ENCODE peak calls at places on chromosomes 12 and 14, in four cellular contexts. N is K562, I is GM12878, C is H1. J is an unnamed sample.

GRCh38 chr14:64225156-64225757 is 68.9 kb downstream of the ESR2 start:
- DNase-seq in N (no peak), C (no peak), I (no peak), J (no peak)

GRCh38 chr14:93788307-93788556 is at the start of gene PRIMA1:
- DNase-seq in N (no peak), C (no peak), I (no peak), J (no peak)

GRCh38 chr12:114918535-114919233 is 234.7 kb upstream of the TBX3 start:
- DNase-seq in C (no peak), I (no peak), N (no peak), J (no peak)

GRCh38 chr14:93113678-93114067 is 2.1 kb downstream of the ITPK1 start:
- DNase-seq in N (no peak), C (no peak), I (no peak), J (no peak)

GRCh38 chr14:76773188-76773885 is 12.1 kb downstream of the VASH1 start:
- DNase-seq in C (no peak), N (peak; percentile 68), I (no peak), J (peak; percentile 69)

GRCh38 chr12:69284131-69284530 is 44.8 kb downstream of the CPSF6 start:
- DNase-seq in I (no peak), C (peak; percentile 71), N (peak; percentile 36), J (peak; percentile 74)

GRCh38 chr12:27284751-27285150 is 40.7 kb downstream of the STK38L start:
- DNase-seq in C (no peak), I (peak; percentile 89), N (no peak), J (no peak)

GRCh38 chr12:20123465-20123864 is 244.9 kb upstream of the PDE3A start:
- DNase-seq in N (no peak), C (no peak), I (no peak), J (no peak)

GRCh38 chr14:79783061-79783460 is 428.2 kb downstream of the DIO2 start:
- DNase-seq in N (no peak), C (no peak), I (no peak), J (no peak)

GRCh38 chr12:10590976-10591375 is 22.4 kb downstream of the MAGOHB start:
- DNase-seq in N (no peak), I (no peak), C (no peak), J (no peak)

DNA sequence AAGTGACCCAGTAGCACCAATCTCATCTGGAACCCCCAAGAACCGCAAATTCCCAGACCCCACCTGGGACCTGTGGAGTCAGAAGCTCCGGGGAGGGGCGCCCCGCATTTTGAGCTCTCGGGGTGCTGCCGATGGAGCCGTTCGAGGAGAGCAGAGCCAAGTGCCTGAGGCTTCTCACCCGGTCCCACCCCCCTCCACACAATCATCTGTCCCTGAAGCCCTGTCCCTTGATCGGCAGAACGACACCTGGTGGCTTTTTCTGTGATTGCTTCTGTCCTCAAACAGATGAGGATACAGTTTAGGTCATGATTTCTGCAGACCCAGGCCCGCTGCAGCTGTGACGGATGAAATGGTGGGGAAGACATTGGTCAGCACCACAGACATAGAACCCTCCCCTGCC is 74.7 kb downstream of the NOC4L start:
- DNase-seq in C (no peak), I (no peak), N (peak; percentile 68), J (peak; percentile 77)
- TF ChIP-seq NRF1 in C (no peak), I (no peak), N (no peak), J (no peak)

DNA sequence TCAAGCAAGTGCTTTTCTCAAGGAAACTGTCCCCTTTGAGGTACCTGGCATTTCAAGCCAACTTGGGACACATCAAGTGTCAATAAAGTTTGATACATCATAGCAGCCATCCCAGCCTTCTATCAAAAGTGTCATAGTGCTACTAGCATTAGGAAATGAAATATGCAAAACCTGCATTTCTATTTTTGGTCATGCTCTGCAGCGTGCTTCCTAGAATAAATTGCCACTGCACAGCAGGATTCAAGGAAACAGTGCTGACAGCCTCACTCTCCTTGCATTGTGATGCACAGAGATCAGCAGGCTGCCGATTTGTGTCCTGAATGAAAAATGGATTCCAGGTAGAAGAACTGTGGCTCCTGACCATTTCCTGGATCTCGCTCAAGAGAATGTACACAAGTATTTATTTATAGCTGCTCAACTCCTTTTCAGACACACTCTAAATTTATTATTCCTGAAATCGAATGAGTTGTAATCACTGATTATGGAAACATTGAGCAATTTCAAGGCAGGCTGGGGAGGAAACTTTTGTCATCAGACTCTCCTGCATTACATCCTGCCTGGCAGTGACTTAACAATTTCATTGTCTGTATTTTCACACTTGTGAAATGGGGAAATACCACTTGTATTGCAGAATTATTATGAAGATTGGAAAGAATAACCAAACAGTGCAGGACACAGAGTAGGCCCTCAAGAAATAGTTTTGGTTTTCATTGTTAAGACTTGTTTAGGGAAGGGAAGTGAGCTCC is 120.9 kb downstream of the SLC38A6 start:
- DNase-seq in C (peak; percentile 47), N (no peak), I (no peak), J (no peak)
- TF ChIP-seq NRF1 in C (no peak), N (no peak), I (no peak), J (no peak)

GRCh38 chr12:93061414-93062099 is 132.5 kb upstream of the EEA1 start:
- DNase-seq in N (no peak), C (no peak), I (no peak), J (no peak)
- TF ChIP-seq NRF1 in N (no peak), C (no peak), I (no peak), J (no peak)

GRCh38 chr14:104137297-104138097 is 890 bp upstream of the KIF26A start:
- DNase-seq in N (peak; percentile 55), I (no peak), C (peak; percentile 94), J (peak; percentile 92)

GRCh38 chr14:104135904-104136471 is 2.4 kb upstream of the KIF26A start:
- DNase-seq in N (no peak), I (no peak), C (peak; percentile 70), J (peak; percentile 90)

GRCh38 chr14:104135121-104135903 is 3.1 kb upstream of the KIF26A start:
- DNase-seq in C (peak; percentile 83), I (no peak), N (no peak), J (peak; percentile 81)

GRCh38 chr14:104138098-104138890 is at the start of gene KIF26A:
- DNase-seq in I (no peak), C (peak; percentile 85), N (peak; percentile 37), J (peak; percentile 96)

DNA sequence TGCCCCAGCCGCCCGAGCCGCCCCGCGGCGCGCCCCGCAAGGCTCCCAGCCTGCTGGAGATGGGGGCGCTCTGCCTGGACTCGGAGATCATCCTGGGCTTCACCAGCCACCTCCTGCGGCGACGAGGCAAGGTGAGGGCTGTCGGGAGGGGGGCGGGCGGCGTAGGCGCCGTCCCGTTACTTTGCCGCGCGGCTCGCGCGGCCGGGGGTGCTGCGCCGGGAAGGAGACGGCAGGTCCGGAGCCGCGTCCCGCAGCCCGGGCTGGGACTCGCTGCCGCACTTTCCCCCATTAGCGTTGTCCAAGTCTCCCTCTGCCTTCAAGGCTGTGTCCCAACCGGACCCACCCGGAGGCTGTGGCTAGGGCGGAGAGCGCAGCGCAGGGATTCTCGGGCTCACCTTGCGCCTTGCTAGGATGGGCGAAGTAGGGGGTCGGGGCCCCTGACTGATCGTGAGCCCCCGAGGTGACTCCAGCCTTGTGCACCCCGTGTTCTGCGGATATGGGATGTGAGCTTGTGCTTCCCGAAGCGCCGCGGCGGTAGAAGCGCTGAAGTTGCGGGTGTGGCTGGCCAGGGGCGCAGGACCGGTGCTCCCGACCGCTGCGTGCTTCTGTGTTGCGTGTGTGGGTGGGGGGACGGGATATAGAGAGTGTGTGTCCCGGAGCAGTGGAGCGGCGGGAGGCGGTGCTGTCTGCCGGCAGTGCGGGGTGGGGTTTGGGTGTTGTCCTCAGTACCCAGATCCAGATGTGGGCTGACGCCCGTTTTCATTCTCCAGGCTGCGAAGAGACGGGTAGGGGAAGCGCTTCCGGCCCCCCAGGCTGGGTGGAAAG is 1.7 kb upstream of the KIF26A start:
- DNase-seq in C (peak; percentile 59), I (no peak), N (no peak), J (peak; percentile 76)
- TF ChIP-seq NRF1 in C (no peak), I (no peak), N (no peak), J (no peak)

DNA sequence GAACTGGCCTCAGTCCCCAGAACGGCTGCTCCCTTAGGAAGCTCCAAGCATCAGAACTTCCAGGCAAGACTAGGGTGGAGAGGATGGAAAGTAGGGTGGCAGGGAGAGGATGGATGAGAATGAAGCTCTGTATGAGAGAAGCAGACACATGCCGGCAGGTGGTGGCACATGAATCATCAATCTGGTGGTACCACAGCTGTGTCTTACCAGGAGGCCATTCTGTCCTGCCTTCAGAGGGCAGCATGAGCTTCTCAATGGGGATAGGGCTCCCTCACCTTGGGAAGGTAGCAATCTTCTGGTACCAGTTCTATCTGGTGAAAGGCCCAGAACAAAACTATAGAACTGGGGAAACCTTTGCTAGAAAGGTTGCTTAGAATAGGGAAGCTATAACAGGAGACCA is 55.4 kb upstream of the PYGL start:
- DNase-seq in I (no peak), N (no peak), C (no peak), J (no peak)
- TF ChIP-seq NRF1 in I (no peak), N (no peak), C (no peak), J (no peak)

DNA sequence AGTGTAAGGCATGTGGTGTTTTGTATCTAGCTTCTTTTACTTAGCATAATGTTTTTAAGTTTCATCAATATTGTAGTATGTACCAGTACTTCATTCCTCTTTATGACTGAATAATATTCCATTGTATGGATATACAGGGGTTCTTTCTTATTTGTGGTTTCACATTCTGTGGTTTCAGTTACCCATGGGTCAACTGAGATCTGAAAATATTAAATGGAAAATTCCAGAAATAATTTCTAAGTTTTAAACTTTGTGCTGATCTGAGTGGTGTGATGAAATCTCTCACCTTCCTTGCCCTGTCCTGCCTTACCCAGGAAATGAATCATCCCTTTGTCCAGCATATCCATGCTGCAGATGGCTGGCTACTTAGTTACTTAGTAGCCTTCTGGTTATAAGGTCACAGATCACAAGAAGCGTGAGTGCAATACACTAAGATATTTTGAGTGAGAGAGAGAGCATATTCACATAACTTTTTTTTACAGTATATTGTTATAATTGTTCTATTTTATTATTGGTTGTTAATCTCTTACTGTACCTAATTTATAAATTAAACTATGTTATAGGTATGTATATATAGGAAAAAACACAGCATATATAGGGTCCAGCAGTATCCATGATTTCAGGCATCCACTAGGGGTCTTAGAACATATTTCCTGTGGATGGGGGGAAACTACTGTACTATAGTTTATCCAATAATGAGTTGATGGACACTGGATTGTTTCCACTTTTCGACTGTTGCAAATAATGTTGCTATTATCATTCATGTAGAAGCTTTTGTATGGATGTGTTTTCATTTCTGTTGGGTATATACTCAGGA is 59.6 kb upstream of the LRTM2 start:
- DNase-seq in C (no peak), N (no peak), I (no peak), J (no peak)
- TF ChIP-seq NRF1 in C (no peak), N (no peak), I (no peak), J (no peak)

GRCh38 chr12:104725610-104726009 is 232.5 kb downstream of the SLC41A2 start:
- DNase-seq in C (no peak), I (no peak), N (no peak), J (no peak)
- TF ChIP-seq NRF1 in C (no peak), I (no peak), N (no peak), J (no peak)

GRCh38 chr14:67618617-67619063 is 1.1 kb upstream of the ARG2 start:
- DNase-seq in N (peak; percentile 48), C (no peak), I (no peak), J (peak; percentile 67)
- TF ChIP-seq NRF1 in N (no peak), C (no peak), I (no peak), J (no peak)

J was measured in SK-N-SH.